ENCODE peak calls at places on chromosomes 7 and 10, in six cellular contexts. One of them, this sample, is unnamed. For H3K27me3, the result is how much of the 10 kb centered on the place peaks cover.

GRCh38 chr10:15651175-15651574 is 68.5 kb downstream of the ITGA8 start:
- DNase-seq in HCT116: no peak
- DNase-seq in HepG2: no peak
- DNase-seq in PC-3: no peak
- DNase-seq in IMR-90: no peak
- DNase-seq in adipocyte: no peak
- DNase-seq in this sample: no peak

GRCh38 chr7:16940777-16941176 is 59.0 kb upstream of the AGR3 start:
- DNase-seq in HCT116: no peak
- DNase-seq in HepG2: no peak
- DNase-seq in PC-3: no peak
- DNase-seq in IMR-90: no peak
- DNase-seq in adipocyte: no peak
- DNase-seq in this sample: no peak

GRCh38 chr7:4196121-4196819 is 485.8 kb upstream of the FOXK1 start:
- DNase-seq in HCT116: no peak
- DNase-seq in HepG2: no peak
- DNase-seq in PC-3: no peak
- DNase-seq in IMR-90: no peak
- DNase-seq in adipocyte: no peak
- DNase-seq in this sample: no peak

GRCh38 chr7:134089446-134089845 is 37.7 kb upstream of the LRGUK start:
- DNase-seq in HCT116: no peak
- DNase-seq in HepG2: no peak
- DNase-seq in PC-3: peak
- DNase-seq in IMR-90: no peak
- DNase-seq in adipocyte: no peak
- DNase-seq in this sample: no peak

GRCh38 chr10:130301026-130301892 is 165.1 kb downstream of the GLRX3 start:
- DNase-seq in HCT116: no peak
- DNase-seq in HepG2: no peak
- DNase-seq in PC-3: no peak
- DNase-seq in IMR-90: no peak
- DNase-seq in adipocyte: no peak
- DNase-seq in this sample: no peak

GRCh38 chr7:50362712-50363282 is 58.3 kb downstream of the IKZF1 start:
- DNase-seq in HCT116: no peak
- DNase-seq in HepG2: no peak
- DNase-seq in PC-3: no peak
- DNase-seq in IMR-90: no peak
- DNase-seq in adipocyte: no peak
- DNase-seq in this sample: no peak

GRCh38 chr7:151575471-151575870 is 55.8 kb upstream of the RHEB start:
- DNase-seq in HCT116: no peak
- DNase-seq in HepG2: no peak
- DNase-seq in PC-3: no peak
- DNase-seq in IMR-90: no peak
- DNase-seq in adipocyte: no peak
- DNase-seq in this sample: no peak

GRCh38 chr10:113073549-113074189 is 123.6 kb downstream of the TCF7L2 start:
- DNase-seq in HCT116: peak
- DNase-seq in HepG2: peak
- DNase-seq in PC-3: peak
- DNase-seq in IMR-90: peak
- DNase-seq in adipocyte: no peak
- DNase-seq in this sample: peak

GRCh38 chr7:141563956-141564623 is 12.9 kb downstream of the AGK start:
- DNase-seq in HCT116: no peak
- DNase-seq in HepG2: no peak
- DNase-seq in PC-3: peak
- DNase-seq in IMR-90: no peak
- DNase-seq in adipocyte: no peak
- DNase-seq in this sample: no peak

GRCh38 chr7:29396563-29396962 is 167.1 kb upstream of the PRR15 start:
- DNase-seq in HCT116: no peak
- DNase-seq in HepG2: no peak
- DNase-seq in PC-3: no peak
- DNase-seq in IMR-90: no peak
- DNase-seq in adipocyte: no peak
- DNase-seq in this sample: no peak

GRCh38 chr10:92164024-92164423 is 126.9 kb downstream of the CPEB3 start:
- DNase-seq in HCT116: no peak
- DNase-seq in HepG2: no peak
- DNase-seq in PC-3: no peak
- DNase-seq in IMR-90: no peak
- DNase-seq in adipocyte: no peak
- DNase-seq in this sample: no peak

GRCh38 chr7:78601728-78602127 is 803.2 kb downstream of the PHTF2 start:
- DNase-seq in HCT116: no peak
- DNase-seq in HepG2: no peak
- DNase-seq in PC-3: no peak
- DNase-seq in IMR-90: peak
- DNase-seq in adipocyte: no peak
- DNase-seq in this sample: no peak

GRCh38 chr7:42605381-42605780 is 306.5 kb downstream of the C7orf25 start:
- DNase-seq in HCT116: no peak
- DNase-seq in HepG2: no peak
- DNase-seq in PC-3: no peak
- DNase-seq in IMR-90: no peak
- DNase-seq in adipocyte: peak
- DNase-seq in this sample: no peak

GRCh38 chr7:158651968-158652555 is 52.5 kb downstream of the NCAPG2 start:
- DNase-seq in HCT116: no peak
- DNase-seq in HepG2: no peak
- DNase-seq in PC-3: no peak
- DNase-seq in IMR-90: no peak
- DNase-seq in adipocyte: peak
- DNase-seq in this sample: no peak

GRCh38 chr10:48192916-48193450 is 81.5 kb downstream of the FRMPD2 start:
- DNase-seq in HCT116: no peak
- DNase-seq in HepG2: no peak
- DNase-seq in PC-3: no peak
- DNase-seq in IMR-90: no peak
- DNase-seq in adipocyte: no peak
- DNase-seq in this sample: no peak

GRCh38 chr7:147081117-147081516 is 964.5 kb downstream of the CNTNAP2 start:
- DNase-seq in HCT116: no peak
- DNase-seq in HepG2: no peak
- DNase-seq in PC-3: no peak
- DNase-seq in IMR-90: no peak
- DNase-seq in adipocyte: no peak
- DNase-seq in this sample: no peak

GRCh38 chr7:150631084-150631824 is 931 bp downstream of the GIMAP6 start:
- DNase-seq in HCT116: no peak
- DNase-seq in HepG2: no peak
- DNase-seq in PC-3: no peak
- DNase-seq in IMR-90: no peak
- DNase-seq in adipocyte: no peak
- DNase-seq in this sample: no peak

DNA sequence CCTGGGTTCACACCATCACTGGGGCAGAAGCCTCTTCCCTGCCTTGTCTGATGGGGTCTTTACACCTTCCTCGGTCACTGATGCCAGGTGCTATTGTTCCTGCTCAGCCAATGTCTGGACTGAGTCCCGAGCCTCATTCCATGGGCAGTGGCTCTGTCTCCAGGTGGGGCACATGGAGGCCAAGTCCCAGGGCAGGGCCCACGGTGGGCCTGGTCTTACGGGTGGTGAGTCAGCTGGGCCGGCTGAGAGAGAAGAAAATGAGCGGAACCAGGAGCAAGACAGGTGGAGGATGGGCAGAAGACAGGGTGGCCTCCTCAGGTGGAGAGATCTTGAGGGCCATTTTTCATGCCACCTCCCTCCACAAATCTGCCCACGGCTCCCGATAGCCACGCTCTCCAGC is 131.7 kb upstream of the FAM20C start:
- DNase-seq in HCT116: no peak
- DNase-seq in HepG2: no peak
- DNase-seq in PC-3: no peak
- DNase-seq in IMR-90: no peak
- DNase-seq in adipocyte: no peak
- DNase-seq in this sample: no peak
- H3K9ac ChIP-seq in HCT116: no peak
- H3K9ac ChIP-seq in HepG2: no peak
- H3K9ac ChIP-seq in PC-3: no peak
- H3K9ac ChIP-seq in IMR-90: no peak
- H3K9ac ChIP-seq in adipocyte: no peak
- H3K9ac ChIP-seq in this sample: no peak

DNA sequence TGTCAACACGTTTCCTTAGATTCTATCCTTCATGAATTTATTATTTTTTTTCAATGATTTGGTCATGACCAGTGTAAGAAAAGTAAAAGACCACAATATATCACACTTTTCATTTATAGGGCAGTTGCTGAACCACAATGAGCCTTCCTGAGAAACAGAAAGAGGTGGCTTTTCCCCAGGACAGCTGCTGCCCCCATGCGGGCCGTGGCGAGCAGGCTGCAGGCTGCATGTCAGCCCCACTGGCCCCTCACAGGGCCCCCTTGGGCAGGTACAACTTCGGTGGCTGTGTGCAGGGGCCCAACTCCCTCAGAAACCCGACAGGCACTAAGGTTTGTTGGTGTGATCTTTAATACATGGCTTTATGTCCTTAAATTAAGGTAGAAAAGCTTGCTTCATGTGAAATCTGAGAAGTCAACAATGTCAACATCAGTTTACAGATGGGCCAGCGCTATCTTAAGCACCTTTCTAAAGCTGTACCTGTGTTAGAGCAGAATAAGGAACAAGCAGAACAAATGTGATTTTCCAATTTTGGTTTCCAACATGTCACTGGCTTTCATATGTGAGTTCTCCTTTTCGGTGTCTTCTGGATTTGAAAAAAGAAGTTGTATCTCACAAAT is 10.6 kb downstream of the BEND7 start:
- DNase-seq in HCT116: no peak
- DNase-seq in HepG2: no peak
- DNase-seq in PC-3: no peak
- DNase-seq in IMR-90: peak
- DNase-seq in adipocyte: no peak
- DNase-seq in this sample: no peak
- H3K27me3 ChIP-seq in HCT116: under half
- H3K27me3 ChIP-seq in HepG2: under half
- H3K27me3 ChIP-seq in PC-3: under half
- H3K27me3 ChIP-seq in IMR-90: under half
- H3K27me3 ChIP-seq in adipocyte: under half
- H3K27me3 ChIP-seq in this sample: under half

GRCh38 chr7:23114854-23115253 is 9.3 kb downstream of the KLHL7 start:
- DNase-seq in HCT116: no peak
- DNase-seq in HepG2: no peak
- DNase-seq in PC-3: no peak
- DNase-seq in IMR-90: peak
- DNase-seq in adipocyte: peak
- DNase-seq in this sample: no peak
- H3K9ac ChIP-seq in HCT116: no peak
- H3K9ac ChIP-seq in HepG2: no peak
- H3K9ac ChIP-seq in PC-3: no peak
- H3K9ac ChIP-seq in IMR-90: no peak
- H3K9ac ChIP-seq in adipocyte: no peak
- H3K9ac ChIP-seq in this sample: no peak

GRCh38 chr10:69749180-69750010 is 52.3 kb upstream of the COL13A1 start:
- DNase-seq in HCT116: no peak
- DNase-seq in HepG2: no peak
- DNase-seq in PC-3: no peak
- DNase-seq in IMR-90: peak
- DNase-seq in adipocyte: no peak
- DNase-seq in this sample: no peak
- H3K27me3 ChIP-seq in HCT116: under half
- H3K27me3 ChIP-seq in HepG2: under half
- H3K27me3 ChIP-seq in PC-3: under half
- H3K27me3 ChIP-seq in IMR-90: under half
- H3K27me3 ChIP-seq in adipocyte: half or more
- H3K27me3 ChIP-seq in this sample: under half

DNA sequence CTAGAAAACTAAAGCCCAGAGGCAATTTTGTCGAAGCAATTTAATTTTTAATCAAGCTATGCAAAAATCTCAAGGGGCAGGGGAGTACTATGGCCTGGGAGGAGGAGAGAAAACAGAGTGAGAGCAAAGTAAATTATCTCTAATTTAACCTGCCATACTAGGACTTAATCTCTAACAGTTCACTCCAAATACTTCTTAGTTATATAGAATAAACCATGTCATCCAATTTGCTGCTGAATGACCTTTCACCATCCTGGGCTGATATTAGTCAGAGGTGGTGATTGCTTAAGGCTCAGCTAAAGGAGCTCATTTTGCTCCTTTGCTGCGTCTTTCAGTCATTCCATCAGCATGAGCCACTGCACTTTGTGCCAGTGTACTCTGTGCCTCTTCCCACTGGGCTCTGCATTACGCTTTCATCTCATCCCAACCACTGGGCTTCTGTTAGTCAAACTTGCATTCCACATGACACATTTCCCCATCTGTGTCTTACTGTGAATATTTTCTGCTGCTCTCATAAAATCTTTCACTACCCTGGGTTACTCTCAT is 84.2 kb downstream of the CD36 start:
- DNase-seq in HCT116: peak
- DNase-seq in HepG2: peak
- DNase-seq in PC-3: peak
- DNase-seq in IMR-90: peak
- DNase-seq in adipocyte: peak
- DNase-seq in this sample: no peak
- H3K9ac ChIP-seq in HCT116: peak
- H3K9ac ChIP-seq in HepG2: no peak
- H3K9ac ChIP-seq in PC-3: peak
- H3K9ac ChIP-seq in IMR-90: peak
- H3K9ac ChIP-seq in adipocyte: peak
- H3K9ac ChIP-seq in this sample: no peak

GRCh38 chr7:128919241-128919640 is 8.7 kb upstream of the KCP start:
- DNase-seq in HCT116: no peak
- DNase-seq in HepG2: no peak
- DNase-seq in PC-3: no peak
- DNase-seq in IMR-90: no peak
- DNase-seq in adipocyte: no peak
- DNase-seq in this sample: no peak
- H3K27me3 ChIP-seq in HCT116: under half
- H3K27me3 ChIP-seq in HepG2: under half
- H3K27me3 ChIP-seq in PC-3: under half
- H3K27me3 ChIP-seq in IMR-90: half or more
- H3K27me3 ChIP-seq in adipocyte: half or more
- H3K27me3 ChIP-seq in this sample: under half

GRCh38 chr7:5635461-5636445 is 145.7 kb downstream of the RNF216 start:
- DNase-seq in HCT116: no peak
- DNase-seq in HepG2: peak
- DNase-seq in PC-3: no peak
- DNase-seq in IMR-90: no peak
- DNase-seq in adipocyte: peak
- DNase-seq in this sample: no peak
- H3K9ac ChIP-seq in HCT116: no peak
- H3K9ac ChIP-seq in HepG2: peak
- H3K9ac ChIP-seq in PC-3: no peak
- H3K9ac ChIP-seq in IMR-90: peak
- H3K9ac ChIP-seq in adipocyte: peak
- H3K9ac ChIP-seq in this sample: no peak